ENCODE peak calls at places on chromosomes 11 and 22, in nine cellular contexts. Z, G, W, Y, R, T, N, P and S are unnamed samples.

GRCh38 chr11:11313426-11313825 is 39.6 kb downstream of the CSNK2A3 start:
- DNase-seq in Z (no peak), G (peak), W (no peak), Y (no peak), R (no peak), T (no peak), N (no peak), P (peak), S (no peak)

GRCh38 chr11:108970221-108970991 is 305.5 kb downstream of the DDX10 start:
- DNase-seq in Z (no peak), G (no peak), W (no peak), Y (no peak), R (no peak), T (no peak), N (no peak), P (no peak), S (peak)

GRCh38 chr11:112294688-112295340 is 34.2 kb upstream of the PLET1 start:
- DNase-seq in Z (no peak), G (no peak), W (no peak), Y (no peak), R (no peak), T (no peak), N (no peak), P (no peak), S (no peak)

GRCh38 chr11:94604496-94604895 is 37.3 kb downstream of the PIWIL4 start:
- DNase-seq in Z (no peak), G (no peak), W (no peak), Y (no peak), R (no peak), T (no peak), N (no peak), P (peak), S (peak)

GRCh38 chr11:128415539-128415938 is 171.8 kb downstream of the ETS1 start:
- DNase-seq in Z (no peak), G (no peak), W (no peak), Y (no peak), R (no peak), T (no peak), N (no peak), P (no peak), S (no peak)

GRCh38 chr22:45207981-45208664 is 32.6 kb downstream of the KIAA0930 start:
- DNase-seq in Z (peak), G (peak), W (peak), Y (no peak), R (no peak), T (no peak), N (no peak), P (peak), S (no peak)

GRCh38 chr11:131668867-131669780 is 298.7 kb downstream of the NTM start:
- DNase-seq in Z (no peak), G (peak), W (no peak), Y (peak), R (no peak), T (no peak), N (no peak), P (peak), S (peak)

GRCh38 chr22:20803696-20804324 is 29.9 kb downstream of the SERPIND1 start:
- DNase-seq in Z (no peak), G (no peak), W (peak), Y (peak), R (no peak), T (no peak), N (peak), P (peak), S (peak)

GRCh38 chr11:103875855-103876510 is 160.5 kb upstream of the DDI1 start:
- DNase-seq in Z (no peak), G (no peak), W (no peak), Y (no peak), R (no peak), T (no peak), N (no peak), P (no peak), S (no peak)

GRCh38 chr11:5383576-5383975 is at the start of gene OR51M1:
- DNase-seq in Z (no peak), G (no peak), W (no peak), Y (no peak), R (no peak), T (no peak), N (no peak), P (no peak), S (peak)

GRCh38 chr11:22521226-22521625 is 104.4 kb downstream of the FANCF start:
- DNase-seq in Z (no peak), G (no peak), W (no peak), Y (no peak), R (no peak), T (no peak), N (no peak), P (peak), S (peak)

GRCh38 chr11:17352925-17353227 is 1.3 kb downstream of the NCR3LG1 start:
- DNase-seq in Z (peak), G (peak), W (no peak), Y (peak), R (no peak), T (no peak), N (peak), P (peak), S (no peak)

GRCh38 chr11:2706321-2706720 is 6.5 kb upstream of the KCNQ1OT1 start:
- DNase-seq in Z (peak), G (no peak), W (no peak), Y (peak), R (no peak), T (no peak), N (peak), P (no peak), S (no peak)

GRCh38 chr11:22341582-22341919 is 3.4 kb downstream of the SLC17A6 start:
- DNase-seq in Z (no peak), G (no peak), W (no peak), Y (no peak), R (no peak), T (no peak), N (peak), P (no peak), S (no peak)

GRCh38 chr11:134033696-134034491 is 35.0 kb upstream of the JAM3 start:
- DNase-seq in Z (peak), G (peak), W (peak), Y (peak), R (no peak), T (peak), N (peak), P (peak), S (peak)

GRCh38 chr11:126293726-126294125 is 10.1 kb upstream of the DCPS start:
- DNase-seq in Z (no peak), G (no peak), W (no peak), Y (no peak), R (no peak), T (no peak), N (no peak), P (no peak), S (no peak)

GRCh38 chr11:77068461-77069335 is 1.9 kb downstream of the CAPN5 start:
- DNase-seq in Z (no peak), G (no peak), W (no peak), Y (no peak), R (no peak), T (no peak), N (peak), P (no peak), S (no peak)

GRCh38 chr11:1936072-1936780 is 10.9 kb upstream of the MRPL23 start:
- DNase-seq in Z (peak), G (no peak), W (no peak), Y (no peak), R (no peak), T (no peak), N (no peak), P (no peak), S (no peak)

GRCh38 chr11:89184021-89184420 is 6.3 kb downstream of the TYR start:
- DNase-seq in Z (no peak), G (no peak), W (no peak), Y (no peak), R (no peak), T (no peak), N (no peak), P (peak), S (no peak)

GRCh38 chr22:23035557-23036277 is 34.6 kb upstream of the GNAZ start:
- DNase-seq in Z (no peak), G (no peak), W (no peak), Y (no peak), R (no peak), T (no peak), N (no peak), P (no peak), S (no peak)

GRCh38 chr22:49460662-49461371 is 366.9 kb downstream of the BRD1 start:
- DNase-seq in Z (no peak), G (no peak), W (no peak), Y (no peak), R (no peak), T (no peak), N (no peak), P (no peak), S (no peak)

GRCh38 chr11:118374729-118375128 is 15.3 kb downstream of the UBE4A start:
- DNase-seq in Z (no peak), G (no peak), W (no peak), Y (no peak), R (no peak), T (no peak), N (no peak), P (no peak), S (no peak)

GRCh38 chr22:50578776-50579310 is 616 bp upstream of the CPT1B start:
- DNase-seq in Z (no peak), G (no peak), W (no peak), Y (no peak), R (no peak), T (no peak), N (no peak), P (no peak), S (no peak)
- H3K27ac ChIP-seq in Z (peak), G (no peak), W (no peak), Y (peak), R (no peak), T (no peak), N (peak), P (no peak), S (no peak)

GRCh38 chr11:35945137-35945518 is 1.3 kb downstream of the LDLRAD3 start:
- DNase-seq in Z (no peak), G (no peak), W (no peak), Y (no peak), R (no peak), T (no peak), N (no peak), P (no peak), S (no peak)

GRCh38 chr11:35946766-35947165 is 2.9 kb downstream of the LDLRAD3 start:
- DNase-seq in Z (no peak), G (no peak), W (no peak), Y (no peak), R (no peak), T (no peak), N (no peak), P (no peak), S (peak)

GRCh38 chr11:35943294-35943693 is 568 bp upstream of the LDLRAD3 start:
- DNase-seq in Z (no peak), G (no peak), W (no peak), Y (no peak), R (no peak), T (no peak), N (no peak), P (no peak), S (no peak)

GRCh38 chr11:35944503-35945136 is 758 bp downstream of the LDLRAD3 start:
- DNase-seq in Z (no peak), G (no peak), W (no peak), Y (peak), R (no peak), T (no peak), N (no peak), P (peak), S (no peak)

DNA sequence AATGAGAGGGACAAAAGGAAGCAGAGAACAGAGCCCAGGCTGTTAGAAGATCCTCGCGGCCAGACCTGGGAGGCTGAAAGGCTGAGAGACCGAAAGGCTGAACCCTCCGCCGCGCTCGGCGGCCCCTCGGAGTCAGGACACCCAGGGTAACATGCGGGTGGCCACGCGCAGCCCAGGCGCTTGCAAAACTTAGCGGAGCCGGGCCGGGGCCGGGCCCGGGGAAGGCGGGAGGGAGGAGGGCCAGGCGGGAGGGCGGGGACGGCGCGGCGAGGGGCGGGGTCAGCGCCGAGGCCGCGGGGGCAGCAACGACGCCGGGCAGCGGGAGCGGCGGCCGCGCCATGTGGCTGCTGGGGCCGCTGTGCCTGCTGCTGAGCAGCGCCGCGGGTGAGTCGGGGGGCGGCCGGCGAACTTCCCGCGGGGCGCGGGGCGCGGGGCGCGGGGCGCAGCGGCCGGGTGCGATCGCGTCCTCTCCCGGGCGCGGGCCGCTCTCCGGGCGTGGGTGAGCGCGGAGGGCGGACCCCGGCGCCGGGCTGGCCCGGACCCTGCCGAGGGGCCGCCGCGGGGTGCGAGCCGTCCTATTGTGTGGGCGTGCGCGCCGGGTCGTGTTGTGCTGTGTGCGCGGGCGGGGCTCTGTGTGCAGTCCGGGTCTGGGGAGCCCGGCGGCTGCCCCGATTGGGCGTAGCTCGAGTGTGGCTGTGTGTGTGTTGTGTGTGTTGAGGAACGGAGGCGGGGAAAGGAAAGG is at the start of gene LDLRAD3:
- DNase-seq in Z (peak), G (peak), W (peak), Y (peak), R (no peak), T (peak), N (peak), P (peak), S (peak)
- H3K27ac ChIP-seq in Z (peak), G (peak), W (peak), Y (no peak), R (peak), T (no peak), N (peak), P (peak), S (peak)

GRCh38 chr22:42419328-42419881 is 12.8 kb downstream of the NFAM1 start:
- DNase-seq in Z (peak), G (no peak), W (no peak), Y (no peak), R (no peak), T (no peak), N (no peak), P (no peak), S (no peak)

GRCh38 chr22:42416671-42417230 is 15.5 kb downstream of the NFAM1 start:
- DNase-seq in Z (peak), G (no peak), W (no peak), Y (no peak), R (no peak), T (no peak), N (no peak), P (no peak), S (no peak)

GRCh38 chr22:42414565-42415298 is 17.5 kb downstream of the NFAM1 start:
- DNase-seq in Z (no peak), G (no peak), W (no peak), Y (no peak), R (no peak), T (no peak), N (no peak), P (no peak), S (no peak)

GRCh38 chr22:42418811-42419243 is 13.4 kb downstream of the NFAM1 start:
- DNase-seq in Z (no peak), G (no peak), W (no peak), Y (no peak), R (no peak), T (no peak), N (no peak), P (no peak), S (no peak)

DNA sequence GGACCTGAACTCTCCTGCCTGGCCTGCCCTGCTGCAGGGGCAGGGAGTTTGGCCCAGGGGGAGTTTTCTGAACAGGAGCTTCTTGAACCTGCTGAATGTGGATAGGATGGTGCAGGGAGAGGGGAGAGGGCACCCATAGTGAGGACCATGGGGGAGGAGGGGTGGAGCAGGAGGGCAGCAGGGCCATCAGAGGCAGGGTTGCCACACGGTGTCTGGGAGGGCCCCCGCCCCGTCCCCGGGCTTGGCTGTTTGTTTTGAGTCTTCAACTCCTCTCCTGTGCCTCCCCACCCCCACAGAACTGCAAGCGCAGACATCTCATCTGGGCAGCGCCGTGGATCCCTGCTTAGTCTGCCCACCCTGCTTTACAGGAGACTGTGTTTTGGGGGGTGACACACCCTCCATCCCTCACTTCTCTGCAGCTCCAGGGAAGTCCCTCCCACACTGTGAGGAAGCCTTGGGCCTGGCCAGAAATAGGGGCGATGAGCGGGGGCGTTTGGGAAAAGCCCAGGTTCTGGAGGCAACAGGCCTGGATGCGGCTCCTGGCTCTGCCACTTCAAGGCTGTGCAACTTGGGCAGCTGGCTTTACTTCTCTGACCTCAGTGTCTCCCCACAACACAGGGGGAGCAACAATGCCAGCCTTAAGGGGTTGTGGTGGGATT is 14.4 kb downstream of the NFAM1 start:
- DNase-seq in Z (peak), G (no peak), W (no peak), Y (no peak), R (no peak), T (no peak), N (no peak), P (no peak), S (no peak)
- H3K27ac ChIP-seq in Z (no peak), G (no peak), W (no peak), Y (no peak), R (no peak), T (no peak), N (no peak), P (no peak), S (no peak)

GRCh38 chr22:46589871-46590271 is 30.3 kb upstream of the GRAMD4 start:
- DNase-seq in Z (peak), G (no peak), W (no peak), Y (no peak), R (no peak), T (no peak), N (no peak), P (no peak), S (no peak)

GRCh38 chr22:46587492-46588278 is 32.5 kb upstream of the GRAMD4 start:
- DNase-seq in Z (peak), G (no peak), W (no peak), Y (no peak), R (no peak), T (no peak), N (peak), P (no peak), S (no peak)

GRCh38 chr22:46587067-46587471 is 33.1 kb upstream of the GRAMD4 start:
- DNase-seq in Z (peak), G (no peak), W (no peak), Y (no peak), R (no peak), T (no peak), N (no peak), P (no peak), S (no peak)

GRCh38 chr22:46589141-46589748 is 30.9 kb upstream of the GRAMD4 start:
- DNase-seq in Z (peak), G (no peak), W (no peak), Y (no peak), R (no peak), T (no peak), N (peak), P (no peak), S (no peak)

GRCh38 chr22:46588279-46589140 is 31.7 kb upstream of the GRAMD4 start:
- DNase-seq in Z (peak), G (no peak), W (no peak), Y (no peak), R (no peak), T (no peak), N (peak), P (no peak), S (no peak)
- H3K27ac ChIP-seq in Z (no peak), G (no peak), W (no peak), Y (peak), R (peak), T (no peak), N (peak), P (no peak), S (no peak)

GRCh38 chr11:7578276-7578955 is 64.6 kb downstream of the PPFIBP2 start:
- DNase-seq in Z (no peak), G (no peak), W (no peak), Y (no peak), R (no peak), T (no peak), N (no peak), P (no peak), S (no peak)

GRCh38 chr11:7577226-7577882 is 63.6 kb downstream of the PPFIBP2 start:
- DNase-seq in Z (no peak), G (no peak), W (no peak), Y (peak), R (no peak), T (no peak), N (peak), P (no peak), S (peak)

GRCh38 chr11:7575841-7576451 is 62.1 kb downstream of the PPFIBP2 start:
- DNase-seq in Z (peak), G (peak), W (no peak), Y (peak), R (no peak), T (no peak), N (peak), P (peak), S (peak)

GRCh38 chr11:7577883-7578242 is 64.1 kb downstream of the PPFIBP2 start:
- DNase-seq in Z (no peak), G (no peak), W (no peak), Y (no peak), R (no peak), T (no peak), N (no peak), P (peak), S (peak)

DNA sequence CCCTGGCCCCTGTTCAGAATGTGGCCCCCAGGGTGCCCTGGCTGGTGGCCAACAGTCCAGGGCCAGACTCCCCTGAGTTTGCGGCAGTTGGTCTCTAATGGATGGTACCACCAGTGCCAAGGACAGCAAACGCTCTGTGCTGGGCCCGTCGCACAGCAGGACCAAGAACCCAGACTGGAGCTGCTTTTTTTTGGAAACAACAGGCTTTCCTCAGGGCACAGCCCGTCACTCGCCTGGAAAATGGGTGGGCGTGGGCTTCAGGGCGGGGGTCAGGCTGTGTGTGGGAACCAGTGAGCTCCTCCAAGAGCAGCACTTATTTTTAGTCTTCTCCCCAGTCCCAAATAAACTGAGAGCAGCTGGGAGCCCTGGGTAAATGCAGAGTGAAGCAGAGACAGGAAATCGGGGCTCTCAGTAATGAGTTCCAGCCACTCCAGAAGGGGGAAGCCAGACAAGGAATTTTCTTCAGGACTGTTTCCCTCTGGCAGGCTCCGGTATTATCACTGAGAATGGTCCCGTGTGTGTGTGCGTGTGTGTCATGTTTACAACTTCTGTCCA is 62.9 kb downstream of the PPFIBP2 start:
- DNase-seq in Z (peak), G (no peak), W (no peak), Y (peak), R (no peak), T (no peak), N (peak), P (no peak), S (peak)
- H3K27ac ChIP-seq in Z (peak), G (no peak), W (peak), Y (peak), R (peak), T (peak), N (peak), P (no peak), S (peak)

GRCh38 chr22:42184852-42185251 is 54.2 kb upstream of the CYP2D6 start:
- DNase-seq in Z (no peak), G (no peak), W (no peak), Y (no peak), R (no peak), T (no peak), N (no peak), P (no peak), S (no peak)
- H3K27ac ChIP-seq in Z (no peak), G (no peak), W (no peak), Y (no peak), R (no peak), T (no peak), N (no peak), P (no peak), S (no peak)